ENCODE peak calls at places on chromosomes 12 and 14, in five cellular contexts. One of them, this sample, is unnamed.

GRCh38 chr14:76904740-76905569 is 78.7 kb downstream of the LRRC74A start:
- DNase-seq in HS-5: peak; percentile 92
- DNase-seq in A549: peak; percentile 99
- DNase-seq in activated CD4-positive, alpha-beta T cell treated with anti-CD3 and anti-CD28 coated beads for 36 hours: peak; percentile 94
- DNase-seq in stimulated activated CD4-positive, alpha-beta T cell treated with anti-CD3 and anti-CD28 coated beads, Interleukin-2, amount 100 ng/mL, for 48 hours: peak; percentile 74
- DNase-seq in this sample: peak; percentile 77

GRCh38 chr12:52062167-52063080 is 7.4 kb upstream of the ATG101 start:
- DNase-seq in HS-5: no peak
- DNase-seq in A549: no peak
- DNase-seq in activated CD4-positive, alpha-beta T cell treated with anti-CD3 and anti-CD28 coated beads for 36 hours: no peak
- DNase-seq in stimulated activated CD4-positive, alpha-beta T cell treated with anti-CD3 and anti-CD28 coated beads, Interleukin-2, amount 100 ng/mL, for 48 hours: no peak
- DNase-seq in this sample: no peak

GRCh38 chr14:97580923-97581495 is 783.8 kb downstream of the VRK1 start:
- DNase-seq in HS-5: no peak
- DNase-seq in A549: no peak
- DNase-seq in activated CD4-positive, alpha-beta T cell treated with anti-CD3 and anti-CD28 coated beads for 36 hours: peak; percentile 13
- DNase-seq in stimulated activated CD4-positive, alpha-beta T cell treated with anti-CD3 and anti-CD28 coated beads, Interleukin-2, amount 100 ng/mL, for 48 hours: no peak
- DNase-seq in this sample: no peak

GRCh38 chr12:53798575-53798974 is 46.8 kb upstream of the CISTR start:
- DNase-seq in HS-5: no peak
- DNase-seq in A549: peak; percentile 47
- DNase-seq in activated CD4-positive, alpha-beta T cell treated with anti-CD3 and anti-CD28 coated beads for 36 hours: no peak
- DNase-seq in stimulated activated CD4-positive, alpha-beta T cell treated with anti-CD3 and anti-CD28 coated beads, Interleukin-2, amount 100 ng/mL, for 48 hours: no peak
- DNase-seq in this sample: no peak

GRCh38 chr14:73173092-73173735 is 36.9 kb downstream of the PSEN1 start:
- DNase-seq in HS-5: no peak
- DNase-seq in A549: peak; percentile 60
- DNase-seq in activated CD4-positive, alpha-beta T cell treated with anti-CD3 and anti-CD28 coated beads for 36 hours: peak; percentile 7
- DNase-seq in stimulated activated CD4-positive, alpha-beta T cell treated with anti-CD3 and anti-CD28 coated beads, Interleukin-2, amount 100 ng/mL, for 48 hours: no peak
- DNase-seq in this sample: no peak

GRCh38 chr12:120110550-120111501 is 5.7 kb downstream of the RAB35 start:
- DNase-seq in HS-5: no peak
- DNase-seq in A549: no peak
- DNase-seq in activated CD4-positive, alpha-beta T cell treated with anti-CD3 and anti-CD28 coated beads for 36 hours: peak; percentile 69
- DNase-seq in stimulated activated CD4-positive, alpha-beta T cell treated with anti-CD3 and anti-CD28 coated beads, Interleukin-2, amount 100 ng/mL, for 48 hours: peak; percentile 41
- DNase-seq in this sample: peak; percentile 25

GRCh38 chr14:101069666-101070362 is 166.3 kb upstream of the RTL1 start:
- DNase-seq in HS-5: no peak
- DNase-seq in A549: no peak
- DNase-seq in activated CD4-positive, alpha-beta T cell treated with anti-CD3 and anti-CD28 coated beads for 36 hours: no peak
- DNase-seq in stimulated activated CD4-positive, alpha-beta T cell treated with anti-CD3 and anti-CD28 coated beads, Interleukin-2, amount 100 ng/mL, for 48 hours: no peak
- DNase-seq in this sample: no peak

GRCh38 chr14:59482471-59483331 is 1.5 kb downstream of the L3HYPDH start:
- DNase-seq in HS-5: peak; percentile 89
- DNase-seq in A549: peak; percentile 83
- DNase-seq in activated CD4-positive, alpha-beta T cell treated with anti-CD3 and anti-CD28 coated beads for 36 hours: no peak
- DNase-seq in stimulated activated CD4-positive, alpha-beta T cell treated with anti-CD3 and anti-CD28 coated beads, Interleukin-2, amount 100 ng/mL, for 48 hours: no peak
- DNase-seq in this sample: no peak

GRCh38 chr12:132677492-132677891 is 9.7 kb downstream of the POLE start:
- DNase-seq in HS-5: no peak
- DNase-seq in A549: no peak
- DNase-seq in activated CD4-positive, alpha-beta T cell treated with anti-CD3 and anti-CD28 coated beads for 36 hours: no peak
- DNase-seq in stimulated activated CD4-positive, alpha-beta T cell treated with anti-CD3 and anti-CD28 coated beads, Interleukin-2, amount 100 ng/mL, for 48 hours: no peak
- DNase-seq in this sample: no peak

GRCh38 chr14:104394606-104394910 is 185.0 kb upstream of the C14orf180 start:
- DNase-seq in HS-5: no peak
- DNase-seq in A549: no peak
- DNase-seq in activated CD4-positive, alpha-beta T cell treated with anti-CD3 and anti-CD28 coated beads for 36 hours: no peak
- DNase-seq in stimulated activated CD4-positive, alpha-beta T cell treated with anti-CD3 and anti-CD28 coated beads, Interleukin-2, amount 100 ng/mL, for 48 hours: no peak
- DNase-seq in this sample: no peak

GRCh38 chr14:89444536-89445125 is 27.6 kb upstream of the FOXN3 start:
- DNase-seq in HS-5: no peak
- DNase-seq in A549: no peak
- DNase-seq in activated CD4-positive, alpha-beta T cell treated with anti-CD3 and anti-CD28 coated beads for 36 hours: no peak
- DNase-seq in stimulated activated CD4-positive, alpha-beta T cell treated with anti-CD3 and anti-CD28 coated beads, Interleukin-2, amount 100 ng/mL, for 48 hours: no peak
- DNase-seq in this sample: no peak

GRCh38 chr12:85963322-85963721 is 89.2 kb downstream of the NTS start:
- DNase-seq in HS-5: no peak
- DNase-seq in A549: no peak
- DNase-seq in activated CD4-positive, alpha-beta T cell treated with anti-CD3 and anti-CD28 coated beads for 36 hours: no peak
- DNase-seq in stimulated activated CD4-positive, alpha-beta T cell treated with anti-CD3 and anti-CD28 coated beads, Interleukin-2, amount 100 ng/mL, for 48 hours: no peak
- DNase-seq in this sample: no peak

GRCh38 chr12:64461634-64462414 is 9.9 kb downstream of the TBK1 start:
- DNase-seq in HS-5: peak; percentile 93
- DNase-seq in A549: no peak
- DNase-seq in activated CD4-positive, alpha-beta T cell treated with anti-CD3 and anti-CD28 coated beads for 36 hours: peak; percentile 13
- DNase-seq in stimulated activated CD4-positive, alpha-beta T cell treated with anti-CD3 and anti-CD28 coated beads, Interleukin-2, amount 100 ng/mL, for 48 hours: no peak
- DNase-seq in this sample: no peak

GRCh38 chr14:89259951-89260350 is 157.1 kb downstream of the FOXN3 start:
- DNase-seq in HS-5: no peak
- DNase-seq in A549: no peak
- DNase-seq in activated CD4-positive, alpha-beta T cell treated with anti-CD3 and anti-CD28 coated beads for 36 hours: no peak
- DNase-seq in stimulated activated CD4-positive, alpha-beta T cell treated with anti-CD3 and anti-CD28 coated beads, Interleukin-2, amount 100 ng/mL, for 48 hours: no peak
- DNase-seq in this sample: no peak

GRCh38 chr14:57266060-57266459 is 2.6 kb downstream of the EXOC5 start:
- DNase-seq in HS-5: no peak
- DNase-seq in A549: no peak
- DNase-seq in activated CD4-positive, alpha-beta T cell treated with anti-CD3 and anti-CD28 coated beads for 36 hours: no peak
- DNase-seq in stimulated activated CD4-positive, alpha-beta T cell treated with anti-CD3 and anti-CD28 coated beads, Interleukin-2, amount 100 ng/mL, for 48 hours: no peak
- DNase-seq in this sample: no peak